ENCODE peak calls at places on chromosome 11, in seven cellular contexts. Q is IMR-90, H is mesendoderm, A is H1, F is H9, G is neuronal stem cell, E is mesenchymal stem cell. L is an unnamed sample.

GRCh38 chr11:101563166-101563565 is 20.6 kb downstream of the TRPC6 start:
- DNase-seq in Q (no peak), H (no peak), A (no peak), F (no peak), G (no peak), E (no peak), L (peak)

GRCh38 chr11:61068581-61068980 is 33.7 kb upstream of the CD5 start:
- DNase-seq in Q (no peak), H (no peak), A (no peak), F (no peak), G (no peak), E (no peak), L (no peak)

GRCh38 chr11:44711772-44712608 is 14.8 kb upstream of the TSPAN18 start:
- DNase-seq in Q (no peak), H (peak), A (no peak), F (peak), G (no peak), E (no peak), L (no peak)

GRCh38 chr11:85787809-85788805 is 22.8 kb downstream of the SYTL2 start:
- DNase-seq in Q (peak), H (peak), A (no peak), F (no peak), G (no peak), E (no peak), L (peak)

GRCh38 chr11:5922749-5923426 is 19.2 kb upstream of the OR56A3 start:
- DNase-seq in Q (no peak), H (peak), A (no peak), F (no peak), G (no peak), E (no peak), L (peak)

GRCh38 chr11:123182101-123182500 is 12.9 kb downstream of the CLMP start:
- DNase-seq in Q (no peak), H (peak), A (no peak), F (no peak), G (no peak), E (no peak), L (no peak)

GRCh38 chr11:45078236-45079074 is 68.0 kb upstream of the PRDM11 start:
- DNase-seq in Q (no peak), H (no peak), A (no peak), F (no peak), G (no peak), E (peak), L (no peak)

GRCh38 chr11:23206736-23207336 is 346.6 kb upstream of the CCDC179 start:
- DNase-seq in Q (peak), H (no peak), A (no peak), F (no peak), G (no peak), E (no peak), L (peak)

GRCh38 chr11:110777765-110778164 is 65.5 kb upstream of the ARHGAP20 start:
- DNase-seq in Q (peak), H (no peak), A (no peak), F (no peak), G (no peak), E (peak), L (no peak)

GRCh38 chr11:70742553-70743291 is 344.4 kb downstream of the CTTN start:
- DNase-seq in Q (no peak), H (peak), A (peak), F (peak), G (peak), E (no peak), L (peak)

GRCh38 chr11:35066029-35066428 is 72.9 kb upstream of the CD44 start:
- DNase-seq in Q (no peak), H (no peak), A (no peak), F (no peak), G (no peak), E (no peak), L (no peak)

DNA sequence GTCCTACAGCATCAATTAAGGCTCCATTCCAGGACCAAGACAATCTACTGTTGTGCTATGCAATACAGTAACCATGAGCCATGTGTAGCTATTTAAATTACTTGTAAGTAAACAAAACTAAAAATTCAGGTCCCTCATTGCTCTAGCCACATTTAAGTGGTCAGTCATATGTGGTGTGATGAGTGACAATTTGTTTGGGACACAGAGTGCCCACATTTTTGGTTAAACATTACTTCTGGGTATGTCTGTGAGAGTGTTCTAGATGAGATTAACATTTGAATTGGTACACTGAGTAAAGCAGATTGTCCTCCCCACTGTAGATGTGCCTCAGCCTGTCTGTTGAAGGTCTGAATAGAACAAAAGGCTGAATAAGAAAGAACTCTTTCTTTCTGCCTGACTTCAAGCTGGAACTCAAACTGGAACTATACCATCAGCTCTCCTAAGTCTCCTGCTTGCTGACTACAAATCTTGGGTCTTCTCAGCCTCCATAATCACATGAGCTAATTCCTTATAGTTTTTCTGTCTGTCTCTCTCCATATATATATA is 15.8 kb downstream of the KBTBD3 start:
- DNase-seq in Q (no peak), H (no peak), A (no peak), F (no peak), G (no peak), E (no peak), L (no peak)
- H3K4ac ChIP-seq in Q (no peak), H (no peak), A (no peak), F (no peak), G (no peak), E (no peak), L (no peak)

GRCh38 chr11:76391811-76392475 is 10.8 kb downstream of the GVQW3 start:
- DNase-seq in Q (no peak), H (no peak), A (no peak), F (no peak), G (no peak), E (no peak), L (no peak)

GRCh38 chr11:76397383-76397782 is 16.3 kb downstream of the GVQW3 start:
- DNase-seq in Q (no peak), H (no peak), A (no peak), F (no peak), G (no peak), E (no peak), L (no peak)

GRCh38 chr11:76395296-76395695 is 14.2 kb downstream of the GVQW3 start:
- DNase-seq in Q (no peak), H (no peak), A (no peak), F (no peak), G (no peak), E (no peak), L (no peak)

GRCh38 chr11:76392889-76393288 is 11.8 kb downstream of the GVQW3 start:
- DNase-seq in Q (no peak), H (no peak), A (no peak), F (no peak), G (no peak), E (no peak), L (no peak)

DNA sequence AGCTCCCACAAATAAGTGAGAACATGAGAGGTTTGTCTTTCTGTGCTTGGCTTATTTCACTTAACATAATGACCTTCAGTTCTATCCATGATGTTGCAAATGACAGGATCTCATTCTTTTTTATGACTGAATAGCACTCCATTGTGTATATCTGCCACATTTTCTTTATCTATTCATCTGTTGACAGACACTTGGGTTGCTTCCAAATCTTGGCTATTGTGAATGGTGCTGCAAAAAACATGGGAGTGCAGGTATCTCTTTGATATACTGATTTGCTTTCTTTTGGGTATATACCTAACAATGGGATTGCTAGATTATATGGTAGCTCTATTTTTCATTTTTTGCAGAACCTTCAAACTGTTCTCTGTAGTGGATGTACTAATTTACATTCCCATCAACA is 13.3 kb downstream of the GVQW3 start:
- DNase-seq in Q (no peak), H (no peak), A (no peak), F (no peak), G (no peak), E (no peak), L (no peak)
- H3K4ac ChIP-seq in Q (no peak), H (no peak), A (no peak), F (no peak), G (no peak), E (no peak), L (no peak)

GRCh38 chr11:19421134-19421533 is 180.4 kb upstream of the E2F8 start:
- DNase-seq in Q (no peak), H (no peak), A (no peak), F (no peak), G (no peak), E (no peak), L (peak)
- H3K4ac ChIP-seq in Q (peak), H (no peak), A (no peak), F (no peak), G (no peak), E (no peak), L (no peak)

GRCh38 chr11:125358254-125358840 is 137.7 kb downstream of the FEZ1 start:
- DNase-seq in Q (peak), H (no peak), A (no peak), F (no peak), G (no peak), E (peak), L (no peak)
- H3K4ac ChIP-seq in Q (peak), H (no peak), A (no peak), F (no peak), G (no peak), E (no peak), L (no peak)

GRCh38 chr11:134541951-134542350 is 129.9 kb upstream of the B3GAT1 start:
- DNase-seq in Q (no peak), H (no peak), A (no peak), F (no peak), G (no peak), E (no peak), L (no peak)

GRCh38 chr11:134542401-134543143 is 130.5 kb upstream of the B3GAT1 start:
- DNase-seq in Q (no peak), H (no peak), A (no peak), F (peak), G (no peak), E (no peak), L (peak)

GRCh38 chr11:134545521-134545920 is 133.5 kb upstream of the B3GAT1 start:
- DNase-seq in Q (no peak), H (no peak), A (no peak), F (no peak), G (no peak), E (no peak), L (no peak)

GRCh38 chr11:134543144-134544044 is 131.4 kb upstream of the B3GAT1 start:
- DNase-seq in Q (no peak), H (no peak), A (no peak), F (peak), G (no peak), E (no peak), L (no peak)

DNA sequence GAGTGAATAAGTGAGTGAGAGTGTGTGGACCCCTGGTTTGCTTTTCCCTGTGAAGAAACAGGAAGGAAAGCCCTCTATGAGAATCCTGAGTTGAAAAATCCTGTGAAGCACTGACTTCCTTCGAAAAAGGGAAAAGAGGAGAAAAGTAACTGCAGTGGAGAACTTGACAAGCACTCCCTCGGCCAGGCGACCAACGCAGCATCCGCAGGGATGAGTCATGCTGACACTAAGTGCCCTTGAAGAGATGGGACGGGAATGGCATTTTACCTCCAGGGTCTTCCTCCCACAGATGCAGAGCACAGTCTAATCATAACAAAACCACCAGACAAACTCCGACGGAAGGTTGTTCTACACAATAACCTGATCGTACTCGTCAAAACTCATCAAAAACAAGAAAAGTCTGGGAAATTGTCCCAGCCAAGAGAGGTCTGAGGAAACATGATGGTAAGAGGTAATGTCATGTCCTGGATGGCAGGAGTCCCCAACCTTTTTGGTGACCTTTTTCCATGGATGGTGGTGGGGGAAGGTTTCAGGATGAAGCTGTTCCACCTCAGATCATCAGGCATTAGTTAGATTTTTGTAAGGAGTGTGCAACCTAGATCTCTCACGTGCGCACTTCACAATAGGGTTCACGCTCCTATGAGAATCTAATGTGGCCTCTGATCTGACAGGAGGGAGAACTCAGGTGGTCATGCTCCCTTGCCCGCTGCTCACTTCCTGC is 132.2 kb upstream of the B3GAT1 start:
- DNase-seq in Q (no peak), H (peak), A (no peak), F (peak), G (no peak), E (no peak), L (peak)
- H3K4ac ChIP-seq in Q (no peak), H (no peak), A (no peak), F (no peak), G (no peak), E (no peak), L (peak)

GRCh38 chr11:36305047-36305446 is 9.0 kb downstream of the PRR5L start:
- DNase-seq in Q (no peak), H (no peak), A (no peak), F (no peak), G (no peak), E (no peak), L (no peak)
- H3K4ac ChIP-seq in Q (no peak), H (no peak), A (no peak), F (no peak), G (no peak), E (no peak), L (no peak)

DNA sequence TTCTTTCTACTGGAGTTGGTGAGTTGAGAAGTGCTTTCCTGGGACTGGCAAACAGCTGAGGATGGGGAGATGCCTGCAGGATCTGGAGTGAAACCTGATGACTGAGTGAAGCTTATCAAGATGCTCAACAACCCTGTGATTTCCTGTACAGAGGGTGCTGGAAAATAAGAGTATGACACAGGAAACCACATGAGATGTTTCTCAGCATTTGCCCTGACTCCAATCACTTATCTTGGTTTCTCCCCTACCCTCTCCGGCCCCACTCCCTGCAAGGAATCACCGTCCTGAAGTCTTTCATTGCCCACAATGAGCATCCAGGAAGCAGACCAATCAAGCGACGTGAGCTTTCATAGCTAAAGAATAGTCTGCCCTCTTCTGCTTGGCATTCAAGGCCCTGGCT is at the start of gene MRGPRX2:
- DNase-seq in Q (no peak), H (no peak), A (no peak), F (no peak), G (no peak), E (no peak), L (no peak)
- H3K4ac ChIP-seq in Q (no peak), H (no peak), A (no peak), F (no peak), G (no peak), E (no peak), L (no peak)